ENCODE peak calls at places on chromosomes 6 and 20, in six cellular contexts. One of them, this sample, is unnamed.

GRCh38 chr20:34627458-34627857 is 49.4 kb downstream of the PIGU start:
- DNase-seq in SK-N-SH: no peak
- DNase-seq in HCT116: no peak
- DNase-seq in HepG2: no peak
- DNase-seq in K562: no peak
- DNase-seq in GM12878: no peak
- DNase-seq in this sample: no peak

GRCh38 chr6:130717657-130718056 is 109.5 kb upstream of the SMLR1 start:
- DNase-seq in SK-N-SH: no peak
- DNase-seq in GM12878: no peak
- DNase-seq in K562: no peak
- DNase-seq in HepG2: no peak
- DNase-seq in HCT116: no peak
- DNase-seq in this sample: no peak

GRCh38 chr20:17750722-17751045 is 50.9 kb downstream of the BANF2 start:
- DNase-seq in HCT116: no peak
- DNase-seq in GM12878: no peak
- DNase-seq in SK-N-SH: no peak
- DNase-seq in K562: no peak
- DNase-seq in HepG2: no peak
- DNase-seq in this sample: no peak

GRCh38 chr6:107866606-107867301 is 42.6 kb upstream of the SCML4 start:
- DNase-seq in K562: no peak
- DNase-seq in GM12878: no peak
- DNase-seq in HCT116: peak
- DNase-seq in SK-N-SH: peak
- DNase-seq in HepG2: peak
- DNase-seq in this sample: peak

GRCh38 chr6:37222125-37222967 is 35.2 kb upstream of the TBC1D22B start:
- DNase-seq in HCT116: peak
- DNase-seq in K562: peak
- DNase-seq in HepG2: peak
- DNase-seq in GM12878: peak
- DNase-seq in SK-N-SH: peak
- DNase-seq in this sample: peak

GRCh38 chr20:44805991-44806729 is 4.2 kb downstream of the RIMS4 start:
- DNase-seq in HepG2: no peak
- DNase-seq in GM12878: no peak
- DNase-seq in HCT116: no peak
- DNase-seq in K562: peak
- DNase-seq in SK-N-SH: peak
- DNase-seq in this sample: no peak

GRCh38 chr6:70289299-70289698 is 13.6 kb downstream of the COL9A1 start:
- DNase-seq in HepG2: peak
- DNase-seq in K562: no peak
- DNase-seq in GM12878: no peak
- DNase-seq in SK-N-SH: peak
- DNase-seq in HCT116: no peak
- DNase-seq in this sample: peak

GRCh38 chr6:72111611-72112010 is 225.3 kb downstream of the RIMS1 start:
- DNase-seq in GM12878: no peak
- DNase-seq in SK-N-SH: no peak
- DNase-seq in HCT116: no peak
- DNase-seq in K562: no peak
- DNase-seq in HepG2: no peak
- DNase-seq in this sample: no peak

GRCh38 chr6:73263570-73263909 is 544 bp upstream of the KHDC1 start:
- DNase-seq in K562: no peak
- DNase-seq in SK-N-SH: no peak
- DNase-seq in HCT116: no peak
- DNase-seq in GM12878: no peak
- DNase-seq in HepG2: no peak
- DNase-seq in this sample: no peak

GRCh38 chr6:148689168-148689567 is 57.7 kb upstream of the UST start:
- DNase-seq in HCT116: no peak
- DNase-seq in SK-N-SH: no peak
- DNase-seq in GM12878: no peak
- DNase-seq in K562: no peak
- DNase-seq in HepG2: no peak
- DNase-seq in this sample: no peak

GRCh38 chr6:11350294-11350693 is 117.8 kb upstream of the NEDD9 start:
- DNase-seq in K562: no peak
- DNase-seq in HCT116: no peak
- DNase-seq in HepG2: peak
- DNase-seq in GM12878: no peak
- DNase-seq in SK-N-SH: no peak
- DNase-seq in this sample: no peak

GRCh38 chr6:142947702-142948480 is 2.9 kb upstream of the HIVEP2 start:
- DNase-seq in K562: no peak
- DNase-seq in HCT116: no peak
- DNase-seq in HepG2: no peak
- DNase-seq in SK-N-SH: no peak
- DNase-seq in GM12878: no peak
- DNase-seq in this sample: no peak

GRCh38 chr6:46220351-46221220 is 49.8 kb upstream of the ENPP5 start:
- DNase-seq in HCT116: no peak
- DNase-seq in K562: no peak
- DNase-seq in HepG2: no peak
- DNase-seq in GM12878: peak
- DNase-seq in SK-N-SH: no peak
- DNase-seq in this sample: no peak

GRCh38 chr20:5448449-5449118 is 131.8 kb upstream of the PROKR2 start:
- DNase-seq in HepG2: peak
- DNase-seq in K562: peak
- DNase-seq in HCT116: peak
- DNase-seq in SK-N-SH: peak
- DNase-seq in GM12878: no peak
- DNase-seq in this sample: peak

GRCh38 chr6:113651120-113651519 is 206.0 kb upstream of the MARCKS start:
- DNase-seq in GM12878: no peak
- DNase-seq in K562: no peak
- DNase-seq in HCT116: no peak
- DNase-seq in HepG2: no peak
- DNase-seq in SK-N-SH: peak
- DNase-seq in this sample: no peak

GRCh38 chr6:24492475-24492874 is 2.3 kb upstream of the ALDH5A1 start:
- DNase-seq in SK-N-SH: no peak
- DNase-seq in GM12878: no peak
- DNase-seq in HCT116: no peak
- DNase-seq in K562: peak
- DNase-seq in HepG2: peak
- DNase-seq in this sample: no peak

GRCh38 chr6:75204959-75205775 is 686 bp downstream of the COL12A1 start:
- DNase-seq in GM12878: no peak
- DNase-seq in HCT116: no peak
- DNase-seq in SK-N-SH: peak
- DNase-seq in HepG2: no peak
- DNase-seq in K562: no peak
- DNase-seq in this sample: no peak

GRCh38 chr6:167782698-167783517 is 43.8 kb upstream of the AFDN start:
- DNase-seq in K562: no peak
- DNase-seq in SK-N-SH: no peak
- DNase-seq in HCT116: no peak
- DNase-seq in GM12878: no peak
- DNase-seq in HepG2: peak
- DNase-seq in this sample: no peak

GRCh38 chr6:9116026-9116425 is 680.7 kb upstream of the SLC35B3 start:
- DNase-seq in HepG2: no peak
- DNase-seq in SK-N-SH: no peak
- DNase-seq in GM12878: no peak
- DNase-seq in K562: no peak
- DNase-seq in HCT116: no peak
- DNase-seq in this sample: no peak

GRCh38 chr20:52212943-52213342 is 21.4 kb upstream of the ZFP64 start:
- DNase-seq in SK-N-SH: no peak
- DNase-seq in HepG2: no peak
- DNase-seq in K562: no peak
- DNase-seq in GM12878: no peak
- DNase-seq in HCT116: no peak
- DNase-seq in this sample: no peak

GRCh38 chr6:43811101-43812099 is 41.4 kb downstream of the VEGFA start:
- DNase-seq in K562: no peak
- DNase-seq in HCT116: no peak
- DNase-seq in SK-N-SH: no peak
- DNase-seq in GM12878: no peak
- DNase-seq in HepG2: no peak
- DNase-seq in this sample: no peak

GRCh38 chr6:90025418-90026089 is 131.3 kb downstream of the GJA10 start:
- DNase-seq in K562: no peak
- DNase-seq in HepG2: no peak
- DNase-seq in GM12878: no peak
- DNase-seq in HCT116: peak
- DNase-seq in SK-N-SH: peak
- DNase-seq in this sample: no peak

GRCh38 chr6:100968934-100969333 is 87.8 kb upstream of the ASCC3 start:
- DNase-seq in SK-N-SH: no peak
- DNase-seq in HCT116: no peak
- DNase-seq in GM12878: no peak
- DNase-seq in HepG2: peak
- DNase-seq in K562: no peak
- DNase-seq in this sample: no peak

GRCh38 chr6:122052501-122052900 is 347.0 kb upstream of the HSF2 start:
- DNase-seq in HCT116: no peak
- DNase-seq in K562: no peak
- DNase-seq in GM12878: no peak
- DNase-seq in HepG2: no peak
- DNase-seq in SK-N-SH: no peak
- DNase-seq in this sample: no peak

GRCh38 chr20:16295534-16295933 is 277.7 kb downstream of the KIF16B start:
- DNase-seq in GM12878: no peak
- DNase-seq in HCT116: no peak
- DNase-seq in K562: no peak
- DNase-seq in HepG2: peak
- DNase-seq in SK-N-SH: no peak
- DNase-seq in this sample: no peak

GRCh38 chr6:50819906-50820589 is 1.4 kb downstream of the TFAP2B start:
- DNase-seq in SK-N-SH: no peak
- DNase-seq in K562: no peak
- DNase-seq in GM12878: no peak
- DNase-seq in HCT116: no peak
- DNase-seq in HepG2: no peak
- DNase-seq in this sample: peak

GRCh38 chr20:44731657-44732056 is 14.0 kb upstream of the KCNK15 start:
- DNase-seq in K562: no peak
- DNase-seq in HCT116: no peak
- DNase-seq in GM12878: no peak
- DNase-seq in SK-N-SH: no peak
- DNase-seq in HepG2: no peak
- DNase-seq in this sample: no peak

GRCh38 chr20:35560105-35560511 is 18.2 kb downstream of the ERGIC3 start:
- DNase-seq in HCT116: no peak
- DNase-seq in K562: peak
- DNase-seq in HepG2: no peak
- DNase-seq in GM12878: no peak
- DNase-seq in SK-N-SH: no peak
- DNase-seq in this sample: no peak

GRCh38 chr6:16921399-16922110 is 160.3 kb upstream of the ATXN1 start:
- DNase-seq in HCT116: no peak
- DNase-seq in HepG2: no peak
- DNase-seq in GM12878: no peak
- DNase-seq in SK-N-SH: no peak
- DNase-seq in K562: no peak
- DNase-seq in this sample: no peak

GRCh38 chr20:44646641-44647274 is 4.7 kb downstream of the ADA start:
- DNase-seq in HepG2: no peak
- DNase-seq in SK-N-SH: no peak
- DNase-seq in K562: no peak
- DNase-seq in GM12878: peak
- DNase-seq in HCT116: no peak
- DNase-seq in this sample: no peak

GRCh38 chr6:92541457-92542060 is 877.8 kb downstream of the EPHA7 start:
- DNase-seq in HCT116: no peak
- DNase-seq in GM12878: no peak
- DNase-seq in HepG2: no peak
- DNase-seq in K562: no peak
- DNase-seq in SK-N-SH: no peak
- DNase-seq in this sample: no peak
- TF ChIP-seq JUND in HCT116: no peak
- TF ChIP-seq JUND in GM12878: no peak
- TF ChIP-seq JUND in HepG2: no peak
- TF ChIP-seq JUND in K562: no peak
- TF ChIP-seq JUND in SK-N-SH: no peak
- TF ChIP-seq JUND in this sample: no peak

DNA sequence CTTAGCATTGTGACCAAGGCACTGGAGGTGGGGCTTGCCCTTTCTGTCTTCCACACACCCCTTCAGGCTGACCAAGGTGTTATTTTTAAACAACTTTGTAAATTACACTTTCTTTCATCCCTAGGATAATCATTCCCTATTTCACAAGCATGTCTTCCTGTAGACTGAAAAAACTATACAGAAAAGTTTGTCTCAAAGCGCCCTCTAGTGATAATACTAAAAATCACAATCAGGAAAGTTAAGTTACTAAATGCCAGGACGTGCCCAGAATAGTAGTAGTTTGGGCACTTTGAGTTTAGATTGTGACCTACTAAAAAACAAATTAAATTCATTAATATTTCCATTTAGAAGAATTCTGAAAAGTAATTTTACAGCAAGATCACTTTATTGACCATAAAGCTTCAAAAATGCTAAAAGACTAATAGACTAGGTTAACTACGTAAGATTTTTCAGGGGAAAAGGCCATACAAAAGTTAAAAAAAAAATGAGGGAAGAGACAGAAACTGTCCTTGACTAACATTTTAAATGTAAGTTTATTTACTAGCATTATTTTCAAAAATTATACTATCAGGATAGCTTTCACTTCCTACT is 123.3 kb upstream of the DUSP22 start:
- DNase-seq in K562: no peak
- DNase-seq in HCT116: peak
- DNase-seq in HepG2: peak
- DNase-seq in SK-N-SH: peak
- DNase-seq in GM12878: no peak
- DNase-seq in this sample: peak
- TF ChIP-seq JUND in K562: no peak
- TF ChIP-seq JUND in HCT116: no peak
- TF ChIP-seq JUND in HepG2: no peak
- TF ChIP-seq JUND in SK-N-SH: no peak
- TF ChIP-seq JUND in GM12878: no peak
- TF ChIP-seq JUND in this sample: no peak

DNA sequence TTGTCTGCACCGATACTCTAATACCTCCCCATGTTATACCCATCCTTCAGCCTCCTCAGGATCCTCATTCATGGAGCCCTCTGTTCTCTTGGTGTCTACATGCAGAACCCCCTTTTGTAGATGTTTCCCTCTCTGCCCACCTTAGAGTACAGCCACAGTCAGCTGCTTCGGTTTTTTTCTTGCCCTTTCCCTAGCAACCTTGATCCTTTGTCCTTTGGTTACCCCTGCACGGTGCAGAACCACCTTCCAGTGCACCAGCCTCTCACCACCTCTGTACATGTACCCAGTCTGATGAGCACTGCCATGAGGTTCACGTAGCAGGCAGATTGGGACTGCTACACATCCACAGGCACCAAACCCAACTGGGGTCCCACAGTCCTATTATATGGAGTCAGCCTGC is 7.3 kb downstream of the VPS16 start:
- DNase-seq in HepG2: no peak
- DNase-seq in HCT116: no peak
- DNase-seq in GM12878: no peak
- DNase-seq in SK-N-SH: no peak
- DNase-seq in K562: no peak
- DNase-seq in this sample: no peak
- TF ChIP-seq JUND in HepG2: no peak
- TF ChIP-seq JUND in HCT116: no peak
- TF ChIP-seq JUND in GM12878: no peak
- TF ChIP-seq JUND in SK-N-SH: no peak
- TF ChIP-seq JUND in K562: no peak
- TF ChIP-seq JUND in this sample: no peak

GRCh38 chr6:6883011-6883410 is 224.8 kb upstream of the RREB1 start:
- DNase-seq in HCT116: no peak
- DNase-seq in K562: no peak
- DNase-seq in HepG2: no peak
- DNase-seq in GM12878: no peak
- DNase-seq in SK-N-SH: no peak
- DNase-seq in this sample: no peak
- TF ChIP-seq JUND in HCT116: peak
- TF ChIP-seq JUND in K562: no peak
- TF ChIP-seq JUND in HepG2: no peak
- TF ChIP-seq JUND in GM12878: no peak
- TF ChIP-seq JUND in SK-N-SH: no peak
- TF ChIP-seq JUND in this sample: no peak

This sample was measured in T47D.